ENCODE peak calls at places on chromosomes 3 and 15, in ten cellular contexts. T is endodermal cell, E is neural crest cell, G is AG04450, Q is astrocyte of the cerebellum, I is A549, K is choroid plexus epithelial cell, L is endothelial cell, A is cardiac fibroblast, Y is omental fat pad. J is an unnamed sample.

GRCh38 chr15:85380860-85381535 is 595 bp downstream of the AKAP13 start:
- DNase-seq in T (no peak), E (no peak), G (no peak), Q (no peak), I (peak), K (peak), L (no peak), A (no peak), Y (no peak), J (peak)

GRCh38 chr3:118488751-118489150 is 545.9 kb downstream of the IGSF11 start:
- DNase-seq in T (no peak), E (no peak), G (no peak), Q (no peak), I (no peak), K (no peak), L (no peak), A (no peak), Y (no peak), J (no peak)

GRCh38 chr15:27336676-27337075 is 365.7 kb downstream of the GABRG3 start:
- DNase-seq in T (no peak), E (no peak), G (no peak), Q (no peak), I (no peak), K (peak), L (no peak), A (no peak), Y (no peak), J (no peak)

GRCh38 chr3:123194552-123194951 is 7.2 kb upstream of the SEC22A start:
- DNase-seq in T (peak), E (peak), G (no peak), Q (no peak), I (peak), K (peak), L (peak), A (peak), Y (no peak), J (peak)

GRCh38 chr15:65355983-65356353 is 21.8 kb downstream of the IGDCC3 start:
- DNase-seq in T (no peak), E (no peak), G (no peak), Q (no peak), I (no peak), K (no peak), L (no peak), A (no peak), Y (no peak), J (no peak)

GRCh38 chr15:75647370-75648155 is at the start of gene SNX33:
- DNase-seq in T (peak), E (peak), G (no peak), Q (peak), I (peak), K (peak), L (peak), A (peak), Y (no peak), J (peak)

GRCh38 chr3:123296261-123296660 is 94.5 kb downstream of the SEC22A start:
- DNase-seq in T (no peak), E (no peak), G (no peak), Q (no peak), I (no peak), K (no peak), L (no peak), A (no peak), Y (no peak), J (no peak)

GRCh38 chr15:68335251-68335650 is 57.7 kb downstream of the FEM1B start:
- DNase-seq in T (no peak), E (no peak), G (no peak), Q (no peak), I (no peak), K (no peak), L (no peak), A (peak), Y (no peak), J (no peak)

GRCh38 chr15:31359722-31360111 is 33.1 kb downstream of the KLF13 start:
- DNase-seq in T (no peak), E (no peak), G (no peak), Q (no peak), I (no peak), K (no peak), L (no peak), A (no peak), Y (no peak), J (no peak)

GRCh38 chr3:125611908-125612307 is 16.6 kb upstream of the OSBPL11 start:
- DNase-seq in T (peak), E (no peak), G (no peak), Q (no peak), I (no peak), K (no peak), L (no peak), A (no peak), Y (no peak), J (no peak)

GRCh38 chr3:134009345-134010000 is 20.3 kb downstream of the SLCO2A1 start:
- DNase-seq in T (no peak), E (no peak), G (no peak), Q (peak), I (no peak), K (peak), L (no peak), A (peak), Y (no peak), J (no peak)

GRCh38 chr3:124965413-124965812 is 30.9 kb upstream of the MUC13 start:
- DNase-seq in T (no peak), E (no peak), G (no peak), Q (no peak), I (no peak), K (no peak), L (no peak), A (no peak), Y (no peak), J (no peak)

GRCh38 chr3:11037966-11038365 is 45.4 kb downstream of the SLC6A1 start:
- DNase-seq in T (no peak), E (no peak), G (no peak), Q (no peak), I (no peak), K (no peak), L (no peak), A (no peak), Y (no peak), J (no peak)

GRCh38 chr15:70342141-70342540 is 244.4 kb upstream of the TLE3 start:
- DNase-seq in T (no peak), E (no peak), G (no peak), Q (no peak), I (no peak), K (no peak), L (no peak), A (no peak), Y (no peak), J (no peak)

GRCh38 chr3:126781889-126782491 is 78.0 kb downstream of the CHCHD6 start:
- DNase-seq in T (no peak), E (no peak), G (peak), Q (peak), I (no peak), K (peak), L (no peak), A (peak), Y (no peak), J (no peak)

GRCh38 chr3:34106879-34107278 is 308.4 kb downstream of the PDCD6IP start:
- DNase-seq in T (peak), E (peak), G (no peak), Q (peak), I (no peak), K (peak), L (peak), A (peak), Y (no peak), J (peak)

GRCh38 chr15:70519004-70519365 is 244.4 kb downstream of the UACA start:
- DNase-seq in T (no peak), E (no peak), G (no peak), Q (no peak), I (no peak), K (no peak), L (no peak), A (no peak), Y (no peak), J (no peak)

GRCh38 chr3:50189274-50189673 is 2.1 kb upstream of the GNAT1 start:
- DNase-seq in T (peak), E (peak), G (peak), Q (peak), I (peak), K (peak), L (peak), A (peak), Y (peak), J (peak)

GRCh38 chr3:120471643-120472042 is 20.9 kb upstream of the FSTL1 start:
- DNase-seq in T (no peak), E (no peak), G (peak), Q (peak), I (no peak), K (peak), L (no peak), A (peak), Y (no peak), J (no peak)

GRCh38 chr3:160755776-160756304 is at the start of gene PPM1L:
- DNase-seq in T (peak), E (peak), G (no peak), Q (peak), I (peak), K (peak), L (peak), A (peak), Y (no peak), J (peak)

GRCh38 chr3:142596726-142597088 is 514 bp downstream of the PLS1 start:
- DNase-seq in T (no peak), E (no peak), G (no peak), Q (no peak), I (peak), K (no peak), L (no peak), A (no peak), Y (no peak), J (no peak)

GRCh38 chr3:160098261-160098908 is 109.8 kb downstream of the IL12A start:
- DNase-seq in T (no peak), E (no peak), G (no peak), Q (no peak), I (no peak), K (peak), L (no peak), A (peak), Y (no peak), J (no peak)

GRCh38 chr3:7999363-7999762 is 502.3 kb upstream of the LMCD1 start:
- DNase-seq in T (peak), E (no peak), G (no peak), Q (peak), I (no peak), K (peak), L (no peak), A (no peak), Y (no peak), J (no peak)

GRCh38 chr3:129343643-129344360 is 65.1 kb downstream of the HMCES start:
- DNase-seq in T (peak), E (peak), G (no peak), Q (no peak), I (peak), K (peak), L (peak), A (peak), Y (no peak), J (peak)

GRCh38 chr15:78203346-78204225 is 30.8 kb downstream of the ACSBG1 start:
- DNase-seq in T (no peak), E (no peak), G (no peak), Q (no peak), I (no peak), K (no peak), L (no peak), A (no peak), Y (no peak), J (peak)

GRCh38 chr3:194775731-194776130 is 90.0 kb downstream of the FAM43A start:
- DNase-seq in T (no peak), E (no peak), G (no peak), Q (no peak), I (no peak), K (no peak), L (no peak), A (peak), Y (no peak), J (no peak)

GRCh38 chr3:182138388-182138787 is 426.7 kb downstream of the SOX2 start:
- DNase-seq in T (no peak), E (no peak), G (no peak), Q (no peak), I (no peak), K (no peak), L (no peak), A (no peak), Y (no peak), J (no peak)

GRCh38 chr3:39190281-39191025 is 1.9 kb downstream of the XIRP1 start:
- DNase-seq in T (peak), E (no peak), G (no peak), Q (no peak), I (no peak), K (no peak), L (no peak), A (no peak), Y (no peak), J (no peak)

GRCh38 chr3:18370672-18371071 is 54.5 kb downstream of the SATB1 start:
- DNase-seq in T (no peak), E (no peak), G (no peak), Q (no peak), I (no peak), K (no peak), L (no peak), A (no peak), Y (no peak), J (no peak)

GRCh38 chr3:81998139-81998755 is 236.8 kb upstream of the GBE1 start:
- DNase-seq in T (no peak), E (no peak), G (no peak), Q (no peak), I (no peak), K (peak), L (no peak), A (peak), Y (no peak), J (no peak)

GRCh38 chr15:20351448-20351961 is 190.1 kb downstream of the GOLGA6L6 start:
- DNase-seq in T (peak), E (no peak), G (no peak), Q (no peak), I (no peak), K (no peak), L (no peak), A (no peak), Y (peak), J (no peak)

GRCh38 chr3:1087066-1087555 is 5.7 kb upstream of the CNTN6 start:
- DNase-seq in T (no peak), E (no peak), G (no peak), Q (peak), I (no peak), K (peak), L (no peak), A (peak), Y (no peak), J (no peak)

GRCh38 chr15:92142242-92143232 is 251.1 kb upstream of the ST8SIA2 start:
- DNase-seq in T (no peak), E (no peak), G (no peak), Q (no peak), I (no peak), K (no peak), L (no peak), A (peak), Y (no peak), J (no peak)

GRCh38 chr3:177144922-177145321 is 52.4 kb downstream of the TBL1XR1 start:
- DNase-seq in T (no peak), E (no peak), G (no peak), Q (no peak), I (no peak), K (peak), L (no peak), A (no peak), Y (no peak), J (no peak)

GRCh38 chr15:80173022-80173759 is 20.4 kb downstream of the FAH start:
- DNase-seq in T (peak), E (peak), G (no peak), Q (no peak), I (peak), K (peak), L (peak), A (peak), Y (peak), J (peak)

GRCh38 chr3:4755566-4755965 is 223.7 kb upstream of the BHLHE40 start:
- DNase-seq in T (no peak), E (no peak), G (no peak), Q (no peak), I (no peak), K (no peak), L (no peak), A (no peak), Y (no peak), J (no peak)

GRCh38 chr3:58560771-58561311 is 16.4 kb downstream of the FAM107A start:
- DNase-seq in T (peak), E (no peak), G (peak), Q (peak), I (peak), K (peak), L (peak), A (peak), Y (no peak), J (no peak)
- TF ChIP-seq CTCF in T (peak), E (peak), G (peak), Q (peak), I (peak), K (peak), L (no peak), A (peak), Y (no peak), J (peak)

GRCh38 chr3:43155464-43156121 is 49.7 kb upstream of the POMGNT2 start:
- DNase-seq in T (peak), E (peak), G (peak), Q (peak), I (peak), K (peak), L (peak), A (peak), Y (no peak), J (peak)
- TF ChIP-seq CTCF in T (peak), E (peak), G (peak), Q (peak), I (peak), K (peak), L (peak), A (peak), Y (no peak), J (peak)

DNA sequence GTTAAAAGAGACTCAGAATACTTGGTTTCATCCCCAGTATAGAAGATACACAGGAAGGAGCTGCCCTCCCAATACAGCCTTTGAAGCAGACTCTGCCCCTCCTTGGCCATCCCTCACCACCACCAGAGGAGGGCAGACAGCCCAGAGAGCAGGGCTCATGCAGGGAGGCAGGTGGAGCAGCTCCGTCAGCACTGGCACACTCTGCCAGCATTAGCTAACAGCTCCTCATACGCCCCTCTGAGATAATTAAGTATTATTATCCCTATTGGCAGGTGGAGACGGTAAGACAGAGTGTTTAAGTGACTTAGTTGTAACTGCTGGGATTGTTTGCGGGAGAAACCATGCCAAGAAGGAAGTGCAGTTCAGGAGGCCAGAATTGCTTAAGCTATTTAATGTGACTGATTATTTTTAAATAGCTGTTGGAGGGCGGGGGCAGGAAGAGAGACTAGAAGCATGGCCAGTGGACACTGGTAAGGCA is 434.0 kb downstream of the EPHB1 start:
- DNase-seq in T (peak), E (no peak), G (no peak), Q (no peak), I (no peak), K (no peak), L (no peak), A (no peak), Y (no peak), J (no peak)
- TF ChIP-seq CTCF in T (peak), E (no peak), G (no peak), Q (no peak), I (no peak), K (no peak), L (no peak), A (no peak), Y (no peak), J (peak)

GRCh38 chr15:89423981-89424380 is 72.4 kb downstream of the RHCG start:
- DNase-seq in T (peak), E (no peak), G (no peak), Q (no peak), I (no peak), K (no peak), L (no peak), A (no peak), Y (no peak), J (no peak)

GRCh38 chr15:89417206-89417725 is 79.1 kb downstream of the RHCG start:
- DNase-seq in T (no peak), E (no peak), G (no peak), Q (no peak), I (no peak), K (no peak), L (no peak), A (no peak), Y (no peak), J (no peak)

GRCh38 chr15:89419370-89419984 is 76.9 kb downstream of the RHCG start:
- DNase-seq in T (peak), E (peak), G (no peak), Q (no peak), I (peak), K (peak), L (peak), A (peak), Y (no peak), J (peak)

GRCh38 chr15:89416339-89417183 is 79.8 kb downstream of the RHCG start:
- DNase-seq in T (peak), E (peak), G (no peak), Q (no peak), I (peak), K (peak), L (peak), A (peak), Y (no peak), J (peak)

GRCh38 chr15:89421219-89421618 is 75.2 kb downstream of the RHCG start:
- DNase-seq in T (peak), E (no peak), G (no peak), Q (no peak), I (no peak), K (no peak), L (no peak), A (no peak), Y (no peak), J (no peak)
- TF ChIP-seq CTCF in T (peak), E (no peak), G (no peak), Q (no peak), I (no peak), K (no peak), L (no peak), A (no peak), Y (no peak), J (no peak)

GRCh38 chr3:86388848-86389247 is 602.1 kb downstream of the VGLL3 start:
- DNase-seq in T (peak), E (peak), G (no peak), Q (no peak), I (no peak), K (no peak), L (no peak), A (no peak), Y (no peak), J (no peak)
- TF ChIP-seq CTCF in T (peak), E (peak), G (no peak), Q (no peak), I (no peak), K (no peak), L (no peak), A (no peak), Y (no peak), J (peak)

DNA sequence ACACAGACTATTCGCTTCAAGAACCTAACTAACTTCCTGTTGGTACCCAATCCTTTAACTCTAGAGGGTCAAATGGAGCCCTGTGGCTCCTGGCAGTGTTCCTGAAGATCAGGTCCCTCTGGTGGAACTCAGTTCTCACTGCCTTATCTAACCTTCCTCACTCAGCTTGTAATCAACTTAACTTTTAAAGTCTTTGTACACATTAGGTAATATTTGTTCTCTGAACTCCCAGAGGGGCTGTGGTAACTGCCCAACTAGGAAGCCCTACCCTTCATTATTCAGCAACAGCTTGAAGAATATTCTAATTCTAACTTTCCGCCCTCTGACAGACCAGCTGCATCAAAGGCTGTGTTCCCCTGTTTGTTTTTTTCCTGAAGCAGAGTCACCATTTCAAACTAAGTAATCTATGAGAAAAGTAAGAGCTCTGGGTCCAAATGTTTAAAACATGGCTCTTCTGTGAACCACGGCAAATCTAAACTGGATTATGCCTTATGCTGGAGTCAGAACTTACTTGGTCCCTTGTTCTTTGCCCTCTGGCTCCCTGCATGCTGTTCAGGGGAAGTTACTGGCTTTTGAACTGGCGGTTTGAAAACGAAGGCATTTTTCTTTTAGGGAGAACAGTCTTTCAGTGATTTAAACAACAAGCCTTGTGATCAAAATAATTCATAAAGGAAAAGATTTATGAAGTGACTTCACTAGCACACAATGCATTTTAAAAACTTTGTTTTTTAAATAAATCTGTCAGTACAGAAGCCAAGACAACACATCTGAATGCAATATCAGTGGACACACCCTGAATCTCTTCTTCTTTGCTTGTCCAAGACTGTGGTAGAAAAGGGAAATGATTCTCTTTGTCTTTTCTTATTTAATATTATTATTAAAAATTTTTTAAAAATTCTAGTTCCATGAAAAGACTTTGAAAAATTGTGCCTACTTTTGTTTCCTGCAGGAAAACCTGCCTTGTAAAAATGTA is 365.6 kb downstream of the TIGIT start:
- DNase-seq in T (no peak), E (no peak), G (no peak), Q (no peak), I (no peak), K (peak), L (no peak), A (peak), Y (no peak), J (no peak)
- TF ChIP-seq CTCF in T (peak), E (no peak), G (no peak), Q (no peak), I (no peak), K (peak), L (no peak), A (no peak), Y (no peak), J (no peak)